ENCODE peak calls at places on chromosomes 6 and 20, in nine cellular contexts. V, I, D, N, X, T, J, S and G are unnamed samples.

GRCh38 chr20:60586417-60587105 is 628.3 kb downstream of the CDH26 start:
- DNase-seq in J (no peak), X (no peak), N (no peak), V (no peak), T (no peak), I (no peak), D (no peak), S (no peak), G (no peak)

GRCh38 chr20:7031222-7031621 is 263.7 kb downstream of the BMP2 start:
- DNase-seq in X (peak; percentile 2), D (no peak), J (no peak), V (no peak), N (no peak), I (no peak), T (peak; percentile 5), S (peak; percentile 2), G (peak; percentile 9)

GRCh38 chr20:59333928-59334327 is 33.5 kb downstream of the EDN3 start:
- DNase-seq in J (no peak), X (no peak), S (no peak), T (no peak), I (no peak), V (no peak), D (no peak), N (no peak), G (no peak)

GRCh38 chr6:84282566-84282965 is 55.1 kb upstream of the CEP162 start:
- DNase-seq in X (no peak), N (peak; percentile 46), S (peak; percentile 45), D (peak; percentile 68), J (peak; percentile 33), V (no peak), I (no peak), T (peak; percentile 69), G (peak; percentile 23)

GRCh38 chr20:58652606-58653303 is 1.7 kb downstream of the STX16 start:
- DNase-seq in X (peak; percentile 23), D (no peak), V (no peak), J (no peak), T (peak; percentile 22), N (no peak), S (peak; percentile 23), I (no peak), G (no peak)

GRCh38 chr20:57267158-57267821 is 849 bp upstream of the BMP7 start:
- DNase-seq in T (no peak), V (no peak), N (no peak), D (no peak), J (no peak), X (peak; percentile 22), I (no peak), S (no peak), G (no peak)

GRCh38 chr6:135002229-135002844 is 52.3 kb downstream of the HBS1L start:
- DNase-seq in J (peak; percentile 37), T (peak; percentile 36), S (peak; percentile 38), D (no peak), V (peak; percentile 5), N (no peak), X (peak; percentile 21), I (no peak), G (peak; percentile 46)

GRCh38 chr6:116329156-116329555 is 41.6 kb upstream of the DSE start:
- DNase-seq in V (no peak), X (no peak), N (no peak), J (peak; percentile 52), D (no peak), T (no peak), S (peak; percentile 42), I (no peak), G (no peak)

GRCh38 chr20:49166534-49167449 is 21.3 kb downstream of the STAU1 start:
- DNase-seq in S (no peak), D (no peak), T (no peak), N (no peak), I (no peak), V (no peak), X (no peak), J (no peak), G (no peak)

GRCh38 chr6:170160628-170161611 is 130.0 kb downstream of the DLL1 start:
- DNase-seq in I (no peak), D (peak; percentile 52), X (no peak), V (no peak), S (no peak), J (no peak), N (peak; percentile 14), T (no peak), G (no peak)

DNA sequence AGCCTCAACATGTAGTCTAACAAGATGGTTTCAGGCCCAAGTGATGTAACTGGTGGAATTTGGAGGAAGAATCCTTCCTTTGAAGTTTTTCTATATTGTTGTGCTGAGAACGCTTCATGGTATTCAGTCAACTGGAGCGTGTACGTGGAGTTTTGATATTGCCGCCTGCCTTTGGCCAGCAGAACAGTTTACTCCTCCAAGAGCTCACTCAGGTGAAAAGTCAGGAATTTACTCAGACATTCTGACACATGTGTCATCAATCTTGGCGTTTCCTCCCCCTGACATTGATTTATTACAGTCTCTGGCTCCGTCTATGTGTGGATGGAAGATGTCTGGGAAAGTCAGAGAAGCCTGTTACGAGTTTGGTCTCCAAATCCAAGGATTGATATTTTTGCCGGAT is 19.0 kb upstream of the TGM2 start:
- DNase-seq in J (no peak), I (no peak), X (no peak), V (peak; percentile 66), S (no peak), D (no peak), N (no peak), T (peak; percentile 76), G (no peak)
- TF ChIP-seq CTCF in J (no peak), I (no peak), X (no peak), V (no peak), S (no peak), D (no peak), N (no peak), T (no peak), G (no peak)

GRCh38 chr6:26537160-26537845 is 863 bp upstream of the HMGN4 start:
- DNase-seq in X (peak; percentile 91), V (peak; percentile 97), S (peak; percentile 96), J (peak; percentile 93), N (peak; percentile 88), I (peak; percentile 75), T (peak; percentile 93), D (peak; percentile 96), G (peak; percentile 93)

GRCh38 chr6:26538936-26539615 is 910 bp downstream of the HMGN4 start:
- DNase-seq in I (no peak), X (peak; percentile 66), N (no peak), T (peak; percentile 35), J (no peak), V (peak; percentile 21), S (no peak), D (no peak), G (no peak)

GRCh38 chr6:26538572-26538902 is 371 bp downstream of the HMGN4 start:
- DNase-seq in X (peak; percentile 76), T (no peak), V (no peak), S (no peak), D (no peak), I (no peak), N (no peak), J (no peak), G (peak; percentile 31)

GRCh38 chr6:26536571-26537159 is 1.5 kb upstream of the HMGN4 start:
- DNase-seq in T (no peak), N (no peak), J (peak; percentile 76), V (peak; percentile 50), S (peak; percentile 79), D (no peak), X (peak; percentile 58), I (no peak), G (peak; percentile 80)

DNA sequence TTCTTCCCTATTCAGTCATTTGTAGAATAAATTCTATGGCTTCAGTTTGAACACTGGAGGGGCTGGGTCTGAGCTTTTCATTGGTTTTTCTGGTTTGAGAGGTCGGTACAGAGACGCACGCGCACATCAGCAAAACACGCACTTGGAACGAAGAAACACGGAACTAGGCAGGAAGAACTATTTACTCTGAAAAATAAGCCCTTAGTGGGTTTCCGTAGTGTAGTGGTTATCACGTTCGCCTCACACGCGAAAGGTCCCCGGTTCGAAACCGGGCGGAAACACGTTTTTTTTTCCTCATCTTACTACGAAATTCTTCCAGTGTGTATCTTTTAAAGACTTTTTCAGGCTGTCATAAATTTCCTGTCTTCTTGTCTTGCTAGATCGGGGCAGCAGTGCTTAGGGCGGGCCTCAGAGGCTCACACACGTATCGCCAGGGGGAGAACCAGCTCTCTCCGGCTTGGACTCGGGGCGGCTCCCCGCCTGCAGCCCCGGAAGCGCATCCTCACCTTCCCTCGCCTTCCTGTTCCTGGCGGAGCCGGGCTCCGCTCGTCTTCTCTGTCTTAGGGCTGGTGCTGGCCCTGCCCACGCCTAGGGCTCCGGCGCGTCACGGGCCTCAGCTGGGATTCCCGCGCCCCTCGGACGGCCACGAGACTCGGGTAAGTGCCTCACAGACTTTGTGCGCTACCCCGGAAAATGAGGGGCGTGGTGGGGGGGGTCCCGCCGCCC is at the start of gene HMGN4:
- DNase-seq in S (peak; percentile 92), I (peak; percentile 73), D (peak; percentile 90), X (peak; percentile 93), T (peak; percentile 81), J (peak; percentile 96), N (peak; percentile 87), V (peak; percentile 90), G (peak; percentile 95)
- TF ChIP-seq CTCF in S (peak; percentile 12), I (no peak), D (no peak), X (no peak), T (no peak), J (no peak), N (no peak), V (peak; percentile 18), G (no peak)

GRCh38 chr6:103677290-103677689 is 1182.4 kb downstream of the HACE1 start:
- DNase-seq in N (no peak), D (no peak), J (no peak), T (no peak), V (no peak), S (no peak), X (no peak), I (no peak), G (no peak)

GRCh38 chr6:103675807-103676406 is 1183.8 kb downstream of the HACE1 start:
- DNase-seq in N (no peak), I (no peak), V (no peak), D (no peak), J (no peak), T (no peak), X (no peak), S (no peak), G (no peak)

GRCh38 chr6:103674790-103675189 is 1184.9 kb downstream of the HACE1 start:
- DNase-seq in V (no peak), N (no peak), X (no peak), J (no peak), D (no peak), I (no peak), T (no peak), S (no peak), G (no peak)

DNA sequence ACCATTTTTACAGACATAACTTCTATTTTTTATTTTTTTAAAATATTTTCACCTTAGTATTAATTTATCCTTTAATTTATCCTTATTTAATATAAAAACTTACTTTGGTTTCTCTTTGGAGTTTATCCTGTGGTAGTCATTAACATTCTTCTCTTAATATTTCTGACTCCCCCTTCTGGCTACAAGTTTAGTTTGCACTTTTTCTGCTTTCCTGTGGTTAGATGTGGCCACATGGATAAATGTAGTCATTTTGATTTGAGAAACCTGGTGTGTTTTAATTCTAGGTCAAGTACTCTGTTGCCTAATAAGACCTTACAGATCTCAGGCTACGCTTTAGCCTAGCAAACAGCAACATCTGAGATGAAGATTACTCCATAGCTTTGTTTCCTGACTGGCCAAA is 1187.5 kb downstream of the HACE1 start:
- DNase-seq in N (no peak), V (no peak), S (no peak), T (peak; percentile 8), J (no peak), I (no peak), X (peak; percentile 13), D (no peak), G (no peak)
- TF ChIP-seq CTCF in N (no peak), V (no peak), S (no peak), T (no peak), J (no peak), I (no peak), X (peak; percentile 41), D (no peak), G (no peak)

GRCh38 chr6:39362487-39362865 is 40.0 kb upstream of the KCNK16 start:
- DNase-seq in X (peak; percentile 73), S (no peak), T (no peak), N (no peak), D (no peak), J (peak; percentile 9), V (no peak), I (no peak), G (no peak)
- TF ChIP-seq CTCF in X (peak; percentile 8), S (no peak), T (no peak), N (no peak), D (no peak), J (no peak), V (no peak), I (no peak), G (no peak)